ENCODE peak calls at places on chromosomes 1 and 21, in nine cellular contexts. W is AG10803; P is iris pigment epithelial cell; S is breast epithelium; F is left ventricle myocardium inferior; I is lung; D is heart right ventricle; L is NCI-H748 treated with DMSO at 0.1 percent for 48 hours; T is activated CD4-positive, alpha-beta T cell treated with anti-CD3 and anti-CD28 coated beads, Interleukin-2, amount 50 U/mL, for 1 hour. C is an unnamed sample.

GRCh38 chr1:46630719-46631118 is 14.1 kb upstream of the MOB3C start:
- DNase-seq in W (no peak), P (no peak), S (no peak), F (no peak), I (no peak), D (no peak), L (no peak), T (no peak), C (no peak)

GRCh38 chr21:21688877-21689276 is 690.7 kb downstream of the NCAM2 start:
- DNase-seq in W (peak), P (peak), S (no peak), F (no peak), I (no peak), D (peak), L (peak), T (no peak), C (no peak)

GRCh38 chr1:81974883-81975555 is 174.3 kb downstream of the ADGRL2 start:
- DNase-seq in W (no peak), P (no peak), S (no peak), F (no peak), I (no peak), D (no peak), L (peak), T (no peak), C (no peak)

GRCh38 chr1:44524180-44524579 is 119.1 kb downstream of the RNF220 start:
- DNase-seq in W (no peak), P (no peak), S (no peak), F (no peak), I (no peak), D (no peak), L (no peak), T (no peak), C (no peak)

GRCh38 chr1:153799566-153800465 is 24.6 kb downstream of the SLC27A3 start:
- DNase-seq in W (no peak), P (no peak), S (no peak), F (no peak), I (no peak), D (no peak), L (no peak), T (no peak), C (no peak)

GRCh38 chr1:186093437-186093836 is 281.6 kb downstream of the TPR start:
- DNase-seq in W (no peak), P (peak), S (no peak), F (no peak), I (no peak), D (peak), L (no peak), T (no peak), C (no peak)

GRCh38 chr1:8985915-8986813 is 40.1 kb downstream of the SLC2A7 start:
- DNase-seq in W (peak), P (peak), S (peak), F (peak), I (peak), D (peak), L (no peak), T (no peak), C (no peak)

GRCh38 chr21:32940079-32941014 is 85.4 kb upstream of the OLIG2 start:
- DNase-seq in W (peak), P (peak), S (no peak), F (no peak), I (peak), D (peak), L (peak), T (peak), C (peak)

GRCh38 chr21:45531393-45532215 is 10.6 kb downstream of the SLC19A1 start:
- DNase-seq in W (no peak), P (no peak), S (no peak), F (peak), I (no peak), D (no peak), L (no peak), T (no peak), C (no peak)

GRCh38 chr1:37673920-37674319 is 18.4 kb upstream of the CDCA8 start:
- DNase-seq in W (peak), P (no peak), S (no peak), F (no peak), I (no peak), D (no peak), L (no peak), T (peak), C (peak)

GRCh38 chr1:210541680-210542358 is 213.1 kb downstream of the HHAT start:
- DNase-seq in W (no peak), P (no peak), S (no peak), F (no peak), I (no peak), D (no peak), L (no peak), T (no peak), C (no peak)

GRCh38 chr1:227887697-227888403 is 59.9 kb downstream of the WNT9A start:
- DNase-seq in W (no peak), P (peak), S (no peak), F (peak), I (peak), D (peak), L (no peak), T (no peak), C (peak)

GRCh38 chr1:70220015-70220414 is 1.2 kb upstream of the SRSF11 start:
- DNase-seq in W (no peak), P (no peak), S (no peak), F (no peak), I (no peak), D (no peak), L (no peak), T (no peak), C (no peak)

GRCh38 chr1:239056940-239057339 is 329.4 kb upstream of the CHRM3 start:
- DNase-seq in W (no peak), P (no peak), S (no peak), F (no peak), I (no peak), D (no peak), L (no peak), T (no peak), C (no peak)

GRCh38 chr1:156316909-156317308 is 17.8 kb upstream of the VHLL start:
- DNase-seq in W (no peak), P (no peak), S (no peak), F (no peak), I (no peak), D (no peak), L (no peak), T (no peak), C (no peak)

GRCh38 chr21:14766241-14766640 is 220.1 kb upstream of the SAMSN1 start:
- DNase-seq in W (no peak), P (no peak), S (no peak), F (no peak), I (no peak), D (no peak), L (no peak), T (no peak), C (no peak)

GRCh38 chr1:37764888-37765441 is at the start of gene EPHA10:
- DNase-seq in W (no peak), P (no peak), S (no peak), F (no peak), I (no peak), D (no peak), L (peak), T (no peak), C (no peak)

GRCh38 chr1:171083222-171083621 is 7.5 kb upstream of the FMO3 start:
- DNase-seq in W (no peak), P (no peak), S (no peak), F (no peak), I (no peak), D (no peak), L (no peak), T (no peak), C (no peak)

GRCh38 chr1:109389638-109390341 is 7.9 kb downstream of the SORT1 start:
- DNase-seq in W (no peak), P (no peak), S (no peak), F (no peak), I (no peak), D (no peak), L (no peak), T (no peak), C (no peak)

GRCh38 chr1:17004466-17005364 is 7.0 kb downstream of the ATP13A2 start:
- DNase-seq in W (no peak), P (no peak), S (no peak), F (no peak), I (no peak), D (no peak), L (no peak), T (no peak), C (no peak)

GRCh38 chr1:205812271-205812877 is 624 bp downstream of the SLC41A1 start:
- DNase-seq in W (no peak), P (peak), S (no peak), F (no peak), I (no peak), D (peak), L (no peak), T (no peak), C (peak)

GRCh38 chr1:4590766-4591165 is 63.6 kb upstream of the AJAP1 start:
- DNase-seq in W (no peak), P (no peak), S (no peak), F (no peak), I (no peak), D (no peak), L (no peak), T (no peak), C (no peak)

GRCh38 chr1:98086796-98087195 is 166.0 kb upstream of the DPYD start:
- DNase-seq in W (peak), P (peak), S (no peak), F (no peak), I (no peak), D (no peak), L (no peak), T (no peak), C (no peak)

GRCh38 chr1:6116137-6116536 is 64.0 kb downstream of the CHD5 start:
- DNase-seq in W (no peak), P (peak), S (no peak), F (no peak), I (no peak), D (no peak), L (no peak), T (no peak), C (no peak)

GRCh38 chr1:25854554-25854953 is 4.7 kb downstream of the AUNIP start:
- DNase-seq in W (no peak), P (peak), S (no peak), F (no peak), I (no peak), D (no peak), L (no peak), T (no peak), C (no peak)

GRCh38 chr1:57831624-57832023 is 407.8 kb upstream of the DAB1 start:
- DNase-seq in W (peak), P (peak), S (no peak), F (no peak), I (no peak), D (no peak), L (no peak), T (no peak), C (no peak)

GRCh38 chr1:8226747-8227146 is 91.2 kb upstream of the SLC45A1 start:
- DNase-seq in W (no peak), P (no peak), S (no peak), F (no peak), I (no peak), D (no peak), L (no peak), T (no peak), C (no peak)

GRCh38 chr1:77673716-77674355 is 8.6 kb downstream of the ZZZ3 start:
- DNase-seq in W (peak), P (no peak), S (no peak), F (no peak), I (no peak), D (no peak), L (no peak), T (no peak), C (no peak)

GRCh38 chr1:64524614-64525013 is 54.7 kb downstream of the CACHD1 start:
- DNase-seq in W (no peak), P (no peak), S (no peak), F (no peak), I (no peak), D (no peak), L (no peak), T (no peak), C (no peak)

GRCh38 chr1:84300991-84301758 is at the start of gene SAMD13:
- DNase-seq in W (peak), P (peak), S (peak), F (peak), I (peak), D (peak), L (peak), T (peak), C (peak)

GRCh38 chr1:228308628-228309547 is 97.7 kb downstream of the TRIM11 start:
- DNase-seq in W (no peak), P (no peak), S (no peak), F (no peak), I (no peak), D (no peak), L (no peak), T (no peak), C (no peak)

GRCh38 chr1:228212966-228213844 is 5.4 kb downstream of the OBSCN start:
- DNase-seq in W (peak), P (peak), S (peak), F (peak), I (peak), D (peak), L (peak), T (peak), C (peak)

GRCh38 chr1:193494368-193494767 is 308.0 kb upstream of the B3GALT2 start:
- DNase-seq in W (no peak), P (no peak), S (no peak), F (no peak), I (no peak), D (no peak), L (peak), T (no peak), C (no peak)

GRCh38 chr1:66296370-66296769 is 237.6 kb upstream of the SGIP1 start:
- DNase-seq in W (no peak), P (no peak), S (no peak), F (no peak), I (no peak), D (no peak), L (no peak), T (no peak), C (no peak)

GRCh38 chr1:156858959-156859522 is at the start of gene INSRR:
- DNase-seq in W (no peak), P (no peak), S (no peak), F (no peak), I (no peak), D (peak), L (no peak), T (no peak), C (no peak)

GRCh38 chr1:231209531-231209930 is 31.5 kb upstream of the GNPAT start:
- DNase-seq in W (no peak), P (no peak), S (no peak), F (no peak), I (no peak), D (no peak), L (no peak), T (no peak), C (no peak)

GRCh38 chr1:201190624-201191051 is at the start of gene IGFN1:
- DNase-seq in W (no peak), P (no peak), S (no peak), F (no peak), I (no peak), D (no peak), L (no peak), T (no peak), C (no peak)

C was measured in activated naive CD4-positive, alpha-beta T cell treated with Interleukin-2 at 50 U/mL for 16 hours.